ENCODE peak calls at places on chromosomes 2 and 18, in eight cellular contexts. U is endodermal cell, L is transverse colon, D is suprapubic skin, H is dorsolateral prefrontal cortex, J is osteocyte, N is right lobe of liver, Q is HepG2. W is an unnamed sample.

GRCh38 chr2:237196866-237197618 is 111.4 kb downstream of the COPS8 start:
- DNase-seq in L (no peak), J (peak; percentile 40), H (no peak), D (no peak), N (no peak), U (no peak), Q (no peak), W (peak; percentile 85)

GRCh38 chr2:145752091-145752806 is 1232.3 kb upstream of the ZEB2 start:
- DNase-seq in D (no peak), U (peak; percentile 59), N (no peak), Q (peak; percentile 93), L (no peak), H (no peak), J (no peak), W (peak; percentile 94)

GRCh38 chr2:179917272-179917671 is 55.9 kb upstream of the ZNF385B start:
- DNase-seq in U (no peak), J (no peak), H (no peak), L (no peak), N (no peak), Q (peak; percentile 13), D (no peak), W (peak; percentile 67)

GRCh38 chr2:10331702-10332401 is 29.1 kb downstream of the HPCAL1 start:
- DNase-seq in D (no peak), L (peak; percentile 51), J (no peak), H (no peak), Q (no peak), N (no peak), U (no peak), W (no peak)

GRCh38 chr2:159042115-159042850 is 73.8 kb downstream of the TANC1 start:
- DNase-seq in L (no peak), U (no peak), J (no peak), Q (no peak), N (no peak), D (no peak), H (no peak), W (no peak)

GRCh38 chr2:42567389-42567788 is 1.0 kb upstream of the MTA3 start:
- DNase-seq in J (no peak), H (no peak), U (no peak), L (no peak), D (no peak), Q (no peak), N (no peak), W (peak; percentile 53)

GRCh38 chr2:149161481-149162225 is 123.2 kb downstream of the LYPD6B start:
- DNase-seq in L (no peak), D (no peak), H (no peak), U (no peak), N (no peak), Q (no peak), J (no peak), W (peak; percentile 7)

GRCh38 chr2:174820361-174820760 is 56.1 kb upstream of the CHRNA1 start:
- DNase-seq in L (no peak), H (no peak), U (no peak), D (no peak), J (no peak), N (no peak), Q (no peak), W (no peak)

GRCh38 chr2:96265840-96266569 is at the start of the genes CIAO1 and TMEM127:
- DNase-seq in D (peak; percentile 99), N (peak; percentile 99), Q (peak; percentile 98), H (peak; percentile 98), L (peak; percentile 99), J (peak; percentile 100), U (peak; percentile 99), W (peak; percentile 98)

GRCh38 chr2:96264086-96264485 is 1.7 kb downstream of the TMEM127 start:
- DNase-seq in J (no peak), H (no peak), L (no peak), D (no peak), U (no peak), N (no peak), Q (no peak), W (peak; percentile 39)

GRCh38 chr2:96265349-96265839 is 403 bp downstream of the TMEM127 start:
- DNase-seq in J (peak; percentile 86), N (peak; percentile 74), Q (peak; percentile 23), U (peak; percentile 85), D (peak; percentile 85), L (peak; percentile 58), H (no peak), W (peak; percentile 20)

GRCh38 chr2:96264656-96265348 is 995 bp downstream of the TMEM127 start:
- DNase-seq in U (peak; percentile 62), H (no peak), D (no peak), Q (peak; percentile 54), J (no peak), L (no peak), N (peak; percentile 68), W (peak; percentile 52)

GRCh38 chr2:96267159-96267971 is 1.3 kb downstream of the CIAO1 start:
- DNase-seq in H (no peak), N (no peak), Q (peak; percentile 73), D (no peak), J (no peak), L (peak; percentile 49), U (peak; percentile 86), W (peak; percentile 36)
- TF ChIP-seq CTCF in H (no peak), N (peak; percentile 20), Q (peak; percentile 84), D (no peak), J (peak; percentile 48), L (peak; percentile 32), U (peak; percentile 68), W (peak; percentile 35)

DNA sequence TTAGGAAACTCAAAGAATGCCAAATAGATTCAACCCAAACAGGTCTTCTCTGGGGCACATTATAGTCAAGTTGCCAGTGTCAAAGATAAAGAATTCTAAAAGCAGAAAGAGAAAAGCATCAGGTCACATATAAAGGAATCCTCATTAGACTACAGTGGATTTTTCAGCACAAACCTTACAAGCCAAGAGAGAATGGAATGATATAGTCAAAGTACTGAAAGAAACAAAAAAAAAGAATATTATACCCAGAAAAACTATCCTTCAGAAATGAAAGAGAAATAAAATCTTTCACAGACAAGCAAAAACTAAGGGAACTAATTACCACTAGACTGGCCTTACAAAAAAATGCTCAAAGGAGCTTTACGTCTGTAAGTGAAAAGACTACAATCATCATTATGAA is 65.5 kb downstream of the TBR1 start:
- DNase-seq in L (no peak), U (no peak), J (no peak), H (no peak), N (no peak), Q (no peak), D (no peak), W (no peak)
- TF ChIP-seq CTCF in L (no peak), U (no peak), J (no peak), H (no peak), N (no peak), Q (no peak), D (no peak), W (no peak)

DNA sequence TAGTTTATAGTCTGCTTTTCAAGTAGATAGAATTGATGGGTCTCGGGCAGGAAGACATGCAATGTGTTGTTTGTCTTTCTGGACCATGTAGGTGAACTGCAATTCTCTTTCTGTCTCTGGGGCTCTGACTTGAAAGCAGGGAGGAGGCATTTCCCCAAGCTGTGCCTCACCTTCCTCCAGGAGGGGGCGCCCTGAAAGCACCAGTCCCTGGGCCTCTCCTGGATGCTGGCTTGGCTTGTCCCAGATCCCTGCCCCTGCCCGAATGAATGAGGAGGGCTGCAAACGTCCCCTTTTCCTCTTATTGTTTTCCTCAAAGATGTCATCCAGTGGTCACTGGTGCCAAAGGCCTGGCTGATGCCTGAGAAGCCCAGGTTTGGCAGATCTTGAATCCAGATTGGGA is 270.6 kb downstream of the CELF4 start:
- DNase-seq in J (no peak), U (peak; percentile 96), N (no peak), H (no peak), D (no peak), L (peak; percentile 14), Q (peak; percentile 15), W (peak; percentile 17)
- TF ChIP-seq CTCF in J (peak; percentile 43), U (peak; percentile 92), N (no peak), H (peak; percentile 30), D (no peak), L (no peak), Q (peak; percentile 50), W (no peak)

DNA sequence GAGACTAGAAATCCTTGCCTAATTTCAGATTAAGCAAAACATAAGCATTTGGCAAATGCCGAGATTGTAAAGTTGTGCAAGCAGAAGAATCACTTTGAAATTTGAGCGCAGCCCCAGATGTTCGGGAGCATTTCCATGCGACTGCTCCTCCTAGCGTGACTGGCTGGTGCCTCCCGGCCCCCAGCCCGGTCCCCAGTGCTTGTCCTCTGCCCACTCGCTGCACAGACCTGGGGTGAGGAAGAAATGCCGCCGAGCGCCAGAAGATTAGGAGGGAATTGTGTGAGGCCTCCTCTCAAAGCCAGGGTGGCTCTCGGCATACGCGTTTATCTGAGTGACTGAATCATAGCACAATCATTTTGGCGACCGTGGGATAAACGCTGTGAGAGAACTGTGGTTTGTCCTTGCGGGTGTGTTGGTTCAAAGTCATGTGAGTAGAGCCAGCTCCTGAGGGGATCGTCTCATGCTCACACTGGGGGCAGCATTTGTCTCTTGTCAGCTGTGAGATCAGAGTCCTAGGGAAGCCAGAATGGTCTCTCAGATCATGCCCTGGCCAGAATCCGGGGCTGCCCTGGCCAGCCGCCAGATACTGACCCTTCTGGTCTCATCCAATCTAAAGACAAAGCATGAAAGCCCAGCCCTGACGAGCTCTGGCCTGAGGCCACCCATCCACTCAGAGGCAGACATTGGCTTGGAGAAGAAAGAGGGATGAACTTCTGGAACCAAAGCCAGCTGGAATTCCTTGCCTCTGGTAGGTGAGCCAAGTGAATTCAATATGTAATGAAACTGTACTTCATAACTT is 189.3 kb downstream of the SH3RF3 start:
- DNase-seq in J (peak; percentile 87), D (peak; percentile 87), L (peak; percentile 61), Q (peak; percentile 20), N (no peak), H (no peak), U (no peak), W (peak; percentile 94)
- TF ChIP-seq CTCF in J (peak; percentile 45), D (no peak), L (no peak), Q (peak; percentile 41), N (no peak), H (no peak), U (no peak), W (peak; percentile 18)

DNA sequence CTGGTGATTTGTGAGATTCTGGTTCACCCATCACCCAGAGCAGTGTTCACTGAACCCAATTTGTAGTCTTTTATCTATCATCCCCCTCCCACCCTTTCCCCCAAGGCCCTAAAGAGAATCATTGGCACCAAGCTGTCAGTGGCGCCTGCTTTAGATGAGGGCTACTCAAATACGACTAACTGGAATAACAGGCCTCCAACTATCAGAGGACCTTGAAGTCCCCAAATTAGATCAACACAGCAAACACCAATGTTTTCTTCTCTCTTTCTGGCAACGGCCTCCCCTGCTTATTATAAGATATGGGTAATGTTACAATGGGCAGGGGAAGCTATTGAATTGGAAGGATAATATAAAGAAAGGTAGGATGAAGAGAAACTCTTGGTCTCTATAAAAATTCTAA is 232.3 kb downstream of the SCG2 start:
- DNase-seq in L (no peak), Q (no peak), U (no peak), D (no peak), J (no peak), H (no peak), N (no peak), W (no peak)
- TF ChIP-seq CTCF in L (no peak), Q (no peak), U (no peak), D (no peak), J (no peak), H (no peak), N (no peak), W (no peak)

W was measured in cardiac fibroblast.